ENCODE peak calls at places on chromosome 6, in ten cellular contexts. E is CD8-positive, alpha-beta memory T cell; Q is stomach; K is H1; R is psoas muscle; U is naive thymus-derived CD4-positive, alpha-beta T cell; Y is cardiac muscle cell; Z is tibial artery; I is AG04450; A is BJ. H is an unnamed sample.

GRCh38 chr6:6972456-6972855 is 135.3 kb upstream of the RREB1 start:
- DNase-seq in Y (no peak), E (no peak), K (no peak), A (peak; percentile 0), R (no peak), U (no peak), Z (no peak), Q (no peak), I (no peak), H (no peak)

GRCh38 chr6:31143148-31143547 is 4.3 kb upstream of the PSORS1C2 start:
- DNase-seq in Q (peak; percentile 59), R (peak; percentile 87), E (no peak), K (no peak), A (no peak), Y (peak; percentile 38), I (peak; percentile 32), U (no peak), Z (peak; percentile 83), H (no peak)

GRCh38 chr6:92806254-92806653 is 613.1 kb downstream of the EPHA7 start:
- DNase-seq in K (no peak), U (no peak), R (no peak), Z (no peak), I (no peak), Y (no peak), E (no peak), Q (no peak), A (no peak), H (no peak)

GRCh38 chr6:16559091-16559490 is 202.2 kb downstream of the ATXN1 start:
- DNase-seq in E (no peak), Z (no peak), K (no peak), I (no peak), A (no peak), U (no peak), R (no peak), Y (no peak), Q (no peak), H (no peak)

GRCh38 chr6:56459030-56459805 is 183.5 kb downstream of the DST start:
- DNase-seq in Q (no peak), Y (no peak), U (no peak), I (no peak), E (no peak), Z (no peak), K (no peak), A (no peak), R (no peak), H (no peak)

GRCh38 chr6:107064579-107065065 is 36.6 kb downstream of the MTRES1 start:
- DNase-seq in Y (no peak), K (no peak), U (peak; percentile 8), R (no peak), E (no peak), I (peak; percentile 37), Z (no peak), A (no peak), Q (peak; percentile 74), H (no peak)

GRCh38 chr6:40791004-40791403 is 203.8 kb upstream of the LRFN2 start:
- DNase-seq in I (no peak), K (no peak), Q (no peak), U (no peak), E (no peak), A (no peak), Y (no peak), R (no peak), Z (no peak), H (no peak)

GRCh38 chr6:13357551-13358075 is 29.3 kb upstream of the TBC1D7 start:
- DNase-seq in I (peak; percentile 48), E (no peak), Z (no peak), Q (no peak), R (no peak), K (no peak), U (no peak), Y (no peak), A (no peak), H (no peak)

GRCh38 chr6:17714879-17715860 is 8.4 kb upstream of the NUP153 start:
- DNase-seq in Z (no peak), U (no peak), E (no peak), R (no peak), I (peak; percentile 80), Y (no peak), A (peak; percentile 84), K (no peak), Q (no peak), H (no peak)

GRCh38 chr6:7763896-7764295 is 38.0 kb downstream of the BMP6 start:
- DNase-seq in R (peak; percentile 58), E (no peak), K (no peak), A (no peak), Z (no peak), I (no peak), U (no peak), Q (no peak), Y (no peak), H (no peak)

GRCh38 chr6:154565331-154565730 is 54.8 kb upstream of the CNKSR3 start:
- DNase-seq in Q (no peak), A (no peak), I (no peak), E (no peak), R (no peak), U (no peak), Z (no peak), K (no peak), Y (no peak), H (no peak)

GRCh38 chr6:12635813-12636212 is 80.8 kb upstream of the PHACTR1 start:
- DNase-seq in A (no peak), K (no peak), I (no peak), Q (no peak), E (no peak), U (no peak), R (no peak), Z (no peak), Y (peak; percentile 53), H (no peak)

GRCh38 chr6:125867483-125867935 is 76.7 kb downstream of the NCOA7 start:
- DNase-seq in I (peak; percentile 33), U (no peak), K (peak; percentile 53), E (no peak), Z (no peak), Y (no peak), Q (no peak), R (no peak), A (peak; percentile 68), H (no peak)

GRCh38 chr6:10382322-10382721 is 32.6 kb downstream of the TFAP2A start:
- DNase-seq in R (no peak), I (no peak), E (no peak), K (no peak), Q (no peak), Y (no peak), Z (no peak), U (no peak), A (no peak), H (no peak)

GRCh38 chr6:878179-878578 is 185.2 kb upstream of the EXOC2 start:
- DNase-seq in Q (no peak), A (no peak), Z (no peak), K (no peak), U (no peak), R (no peak), I (no peak), E (no peak), Y (no peak), H (no peak)
- H3K27me3 ChIP-seq in Q (peaks cover 5% of the 10 kb centered on the region), A (peaks cover 16% of the 10 kb centered on the region), Z (peaks cover 2% of the 10 kb centered on the region), K (no peaks in the 10 kb centered on the region), U (no peaks in the 10 kb centered on the region), R (no peaks in the 10 kb centered on the region), I (no peaks in the 10 kb centered on the region), E (no peaks in the 10 kb centered on the region), Y (no peaks in the 10 kb centered on the region), H (no peaks in the 10 kb centered on the region)

DNA sequence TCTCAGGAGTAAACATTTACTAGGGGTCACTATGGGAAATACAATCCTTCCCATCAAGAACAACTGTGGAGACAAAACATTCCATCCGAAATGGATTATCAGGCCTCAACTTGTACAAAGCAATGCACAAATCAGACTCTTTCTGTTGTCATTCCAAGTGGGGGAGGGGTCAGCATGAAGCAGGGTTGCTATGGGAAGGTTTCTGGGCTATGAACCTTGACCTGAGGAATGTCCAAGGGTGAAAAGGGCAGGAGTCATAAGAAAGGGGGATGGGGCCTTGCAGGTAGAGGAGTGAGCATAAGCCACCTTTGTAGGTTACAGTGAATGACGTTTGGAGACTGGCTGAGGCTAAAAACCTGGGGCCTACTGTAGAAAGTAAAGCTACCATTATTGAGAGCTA is 3.1 kb downstream of the METTL24 start:
- DNase-seq in A (no peak), K (no peak), R (no peak), Y (no peak), E (no peak), Z (no peak), I (no peak), U (no peak), Q (no peak), H (no peak)
- H3K27me3 ChIP-seq in A (peaks cover 16% of the 10 kb centered on the region), K (peaks cover 24% of the 10 kb centered on the region), R (peaks cover 25% of the 10 kb centered on the region), Y (no peaks in the 10 kb centered on the region), E (peaks cover 5% of the 10 kb centered on the region), Z (no peaks in the 10 kb centered on the region), I (peaks cover 46% of the 10 kb centered on the region), U (peaks cover 7% of the 10 kb centered on the region), Q (peaks cover 30% of the 10 kb centered on the region), H (peaks cover 9% of the 10 kb centered on the region)

DNA sequence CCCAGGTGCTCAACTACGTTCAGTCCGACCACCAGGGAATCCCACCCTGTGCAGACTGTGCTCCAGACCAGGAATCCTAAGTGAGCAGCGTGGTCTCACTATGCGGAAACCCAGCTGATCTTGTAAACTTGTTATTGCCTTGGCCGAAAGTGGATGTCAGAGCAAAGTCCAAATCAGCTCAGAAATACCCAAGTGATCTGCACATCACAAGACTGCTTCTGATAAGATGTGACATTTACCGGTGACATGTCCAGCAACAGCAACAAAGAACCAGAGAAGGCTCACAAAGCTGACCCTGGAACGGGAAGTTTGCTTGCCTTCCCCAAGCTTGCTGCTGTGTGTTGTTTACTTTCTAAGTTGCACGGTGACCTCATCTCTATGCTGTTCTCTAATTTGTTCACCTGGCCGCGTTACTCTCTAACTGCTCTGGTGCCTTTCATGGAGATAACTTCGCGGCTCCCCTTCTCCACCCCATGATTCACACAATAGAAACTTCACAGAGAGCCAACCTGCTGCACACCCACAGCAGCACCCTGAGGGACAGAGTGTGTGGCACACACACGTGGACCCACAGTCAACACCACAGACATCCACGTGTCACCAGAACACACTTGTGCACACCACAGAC is 1.7 kb downstream of the BNIP5 start:
- DNase-seq in Z (peak; percentile 29), Y (no peak), K (no peak), R (no peak), Q (peak; percentile 50), E (no peak), U (no peak), I (no peak), A (no peak), H (no peak)
- H3K27me3 ChIP-seq in Z (peaks cover 40% of the 10 kb centered on the region), Y (peaks cover 3% of the 10 kb centered on the region), K (no peaks in the 10 kb centered on the region), R (peaks cover 48% of the 10 kb centered on the region), Q (peaks cover 51% of the 10 kb centered on the region), E (peaks cover 19% of the 10 kb centered on the region), U (no peaks in the 10 kb centered on the region), I (peaks cover 73% of the 10 kb centered on the region), A (peaks cover 52% of the 10 kb centered on the region), H (no peaks in the 10 kb centered on the region)

GRCh38 chr6:114339706-114340105 is 3.1 kb downstream of the HS3ST5 start:
- DNase-seq in Z (no peak), A (peak; percentile 6), R (no peak), U (no peak), K (no peak), Q (no peak), E (no peak), Y (no peak), I (no peak), H (no peak)
- H3K27me3 ChIP-seq in Z (peaks cover 17% of the 10 kb centered on the region), A (peaks cover 15% of the 10 kb centered on the region), R (peaks cover 24% of the 10 kb centered on the region), U (no peaks in the 10 kb centered on the region), K (no peaks in the 10 kb centered on the region), Q (peaks cover 36% of the 10 kb centered on the region), E (no peaks in the 10 kb centered on the region), Y (no peaks in the 10 kb centered on the region), I (peaks cover 18% of the 10 kb centered on the region), H (no peaks in the 10 kb centered on the region)

H was measured in iPS DF 6.9.